ENCODE peak calls at places on chromosomes 2 and 18, in four cellular contexts. One of them, this sample, is unnamed.

GRCh38 chr18:59696311-59697235 is 650 bp downstream of the CCBE1 start:
- DNase-seq in HCT116: no peak
- DNase-seq in GM12878: no peak
- DNase-seq in H1: peak; percentile 70
- DNase-seq in this sample: no peak

GRCh38 chr2:54560146-54560881 is 104.2 kb downstream of the SPTBN1 start:
- DNase-seq in HCT116: no peak
- DNase-seq in GM12878: no peak
- DNase-seq in H1: no peak
- DNase-seq in this sample: peak; percentile 54

GRCh38 chr18:48962857-48963554 is 12.2 kb upstream of the SMAD7 start:
- DNase-seq in HCT116: no peak
- DNase-seq in GM12878: no peak
- DNase-seq in H1: no peak
- DNase-seq in this sample: no peak

GRCh38 chr2:100818606-100819364 is 1.2 kb upstream of the NPAS2 start:
- DNase-seq in HCT116: peak; percentile 10
- DNase-seq in GM12878: no peak
- DNase-seq in H1: peak; percentile 76
- DNase-seq in this sample: no peak

GRCh38 chr2:240551288-240551687 is 6.5 kb downstream of the ANKMY1 start:
- DNase-seq in HCT116: no peak
- DNase-seq in GM12878: no peak
- DNase-seq in H1: no peak
- DNase-seq in this sample: no peak

GRCh38 chr2:226118471-226119429 is 680.9 kb downstream of the IRS1 start:
- DNase-seq in HCT116: peak; percentile 89
- DNase-seq in GM12878: no peak
- DNase-seq in H1: no peak
- DNase-seq in this sample: no peak

GRCh38 chr2:3142961-3143571 is 234.6 kb downstream of the EIPR1 start:
- DNase-seq in HCT116: no peak
- DNase-seq in GM12878: no peak
- DNase-seq in H1: no peak
- DNase-seq in this sample: no peak

GRCh38 chr2:101135412-101136296 is 15.5 kb downstream of the TBC1D8 start:
- DNase-seq in HCT116: no peak
- DNase-seq in GM12878: no peak
- DNase-seq in H1: no peak
- DNase-seq in this sample: no peak

GRCh38 chr2:44652701-44653100 is 288.8 kb upstream of the SIX3 start:
- DNase-seq in HCT116: no peak
- DNase-seq in GM12878: no peak
- DNase-seq in H1: no peak
- DNase-seq in this sample: no peak

GRCh38 chr18:43571078-43571689 is 293.9 kb upstream of the SYT4 start:
- DNase-seq in HCT116: no peak
- DNase-seq in GM12878: no peak
- DNase-seq in H1: peak; percentile 52
- DNase-seq in this sample: peak; percentile 8

GRCh38 chr2:164523726-164524125 is 97.6 kb downstream of the GRB14 start:
- DNase-seq in HCT116: no peak
- DNase-seq in GM12878: no peak
- DNase-seq in H1: no peak
- DNase-seq in this sample: no peak

GRCh38 chr2:148876589-148877402 is 1.8 kb downstream of the KIF5C start:
- DNase-seq in HCT116: no peak
- DNase-seq in GM12878: no peak
- DNase-seq in H1: peak; percentile 82
- DNase-seq in this sample: no peak

GRCh38 chr2:202064206-202064880 is 8.7 kb upstream of the KIAA2012 start:
- DNase-seq in HCT116: no peak
- DNase-seq in GM12878: no peak
- DNase-seq in H1: no peak
- DNase-seq in this sample: no peak

GRCh38 chr2:38610851-38611801 is 8.4 kb upstream of the HNRNPLL start:
- DNase-seq in HCT116: no peak
- DNase-seq in GM12878: peak; percentile 52
- DNase-seq in H1: no peak
- DNase-seq in this sample: no peak

GRCh38 chr2:219459460-219460311 is 25.0 kb downstream of the SPEG start:
- DNase-seq in HCT116: no peak
- DNase-seq in GM12878: no peak
- DNase-seq in H1: peak; percentile 94
- DNase-seq in this sample: peak; percentile 72

GRCh38 chr2:206798009-206798408 is 32.6 kb downstream of the FASTKD2 start:
- DNase-seq in HCT116: no peak
- DNase-seq in GM12878: no peak
- DNase-seq in H1: no peak
- DNase-seq in this sample: no peak

GRCh38 chr2:231682546-231683291 is 25.6 kb upstream of the PTMA start:
- DNase-seq in HCT116: no peak
- DNase-seq in GM12878: no peak
- DNase-seq in H1: no peak
- DNase-seq in this sample: no peak

GRCh38 chr2:37472959-37473358 is 128.5 kb downstream of the QPCT start:
- DNase-seq in HCT116: no peak
- DNase-seq in GM12878: no peak
- DNase-seq in H1: no peak
- DNase-seq in this sample: no peak

GRCh38 chr18:49563130-49563540 is 1.3 kb downstream of the LIPG start:
- DNase-seq in HCT116: peak; percentile 33
- DNase-seq in GM12878: no peak
- DNase-seq in H1: no peak
- DNase-seq in this sample: no peak

GRCh38 chr2:152071077-152071476 is 27.8 kb downstream of the CACNB4 start:
- DNase-seq in HCT116: no peak
- DNase-seq in GM12878: no peak
- DNase-seq in H1: no peak
- DNase-seq in this sample: no peak

GRCh38 chr2:122927217-122927616 is 1097.9 kb upstream of the CNTNAP5 start:
- DNase-seq in HCT116: no peak
- DNase-seq in GM12878: no peak
- DNase-seq in H1: peak; percentile 54
- DNase-seq in this sample: no peak

GRCh38 chr2:215671244-215671643 is 235.4 kb upstream of the FN1 start:
- DNase-seq in HCT116: no peak
- DNase-seq in GM12878: no peak
- DNase-seq in H1: no peak
- DNase-seq in this sample: no peak

GRCh38 chr18:57542126-57542525 is 44.4 kb downstream of the FECH start:
- DNase-seq in HCT116: no peak
- DNase-seq in GM12878: no peak
- DNase-seq in H1: no peak
- DNase-seq in this sample: no peak

GRCh38 chr2:235534608-235535422 is 41.0 kb downstream of the AGAP1 start:
- DNase-seq in HCT116: no peak
- DNase-seq in GM12878: no peak
- DNase-seq in H1: no peak
- DNase-seq in this sample: no peak

GRCh38 chr2:29343830-29344229 is 228.6 kb downstream of the CLIP4 start:
- DNase-seq in HCT116: no peak
- DNase-seq in GM12878: no peak
- DNase-seq in H1: no peak
- DNase-seq in this sample: no peak

GRCh38 chr2:96591054-96591453 is 47.1 kb downstream of the KANSL3 start:
- DNase-seq in HCT116: no peak
- DNase-seq in GM12878: no peak
- DNase-seq in H1: no peak
- DNase-seq in this sample: no peak

GRCh38 chr18:3179430-3180089 is 40.2 kb downstream of the MYOM1 start:
- DNase-seq in HCT116: no peak
- DNase-seq in GM12878: peak; percentile 32
- DNase-seq in H1: no peak
- DNase-seq in this sample: peak; percentile 36

GRCh38 chr18:27656167-27656778 is 471.2 kb upstream of the CHST9 start:
- DNase-seq in HCT116: no peak
- DNase-seq in GM12878: peak; percentile 16
- DNase-seq in H1: no peak
- DNase-seq in this sample: no peak

GRCh38 chr2:224611938-224612337 is 26.8 kb upstream of the CUL3 start:
- DNase-seq in HCT116: no peak
- DNase-seq in GM12878: no peak
- DNase-seq in H1: no peak
- DNase-seq in this sample: no peak

GRCh38 chr18:10681581-10682367 is 155.9 kb downstream of the NAPG start:
- DNase-seq in HCT116: no peak
- DNase-seq in GM12878: no peak
- DNase-seq in H1: no peak
- DNase-seq in this sample: no peak
- TF ChIP-seq EGR1 in HCT116: no peak
- TF ChIP-seq EGR1 in GM12878: no peak
- TF ChIP-seq EGR1 in H1: no peak
- TF ChIP-seq EGR1 in this sample: no peak

GRCh38 chr18:35038029-35038428 is 3.2 kb upstream of the MAPRE2 start:
- DNase-seq in HCT116: no peak
- DNase-seq in GM12878: no peak
- DNase-seq in H1: no peak
- DNase-seq in this sample: no peak

GRCh38 chr18:35040988-35041751 is at the start of gene MAPRE2:
- DNase-seq in HCT116: peak; percentile 85
- DNase-seq in GM12878: peak; percentile 82
- DNase-seq in H1: peak; percentile 99
- DNase-seq in this sample: peak; percentile 99

GRCh38 chr18:35040638-35040987 is 600 bp upstream of the MAPRE2 start:
- DNase-seq in HCT116: no peak
- DNase-seq in GM12878: no peak
- DNase-seq in H1: no peak
- DNase-seq in this sample: no peak

GRCh38 chr18:35039633-35040032 is 1.6 kb upstream of the MAPRE2 start:
- DNase-seq in HCT116: no peak
- DNase-seq in GM12878: no peak
- DNase-seq in H1: no peak
- DNase-seq in this sample: no peak

GRCh38 chr18:35038881-35039491 is 2.2 kb upstream of the MAPRE2 start:
- DNase-seq in HCT116: no peak
- DNase-seq in GM12878: no peak
- DNase-seq in H1: no peak
- DNase-seq in this sample: no peak
- TF ChIP-seq EGR1 in HCT116: no peak
- TF ChIP-seq EGR1 in GM12878: no peak
- TF ChIP-seq EGR1 in H1: no peak
- TF ChIP-seq EGR1 in this sample: no peak

DNA sequence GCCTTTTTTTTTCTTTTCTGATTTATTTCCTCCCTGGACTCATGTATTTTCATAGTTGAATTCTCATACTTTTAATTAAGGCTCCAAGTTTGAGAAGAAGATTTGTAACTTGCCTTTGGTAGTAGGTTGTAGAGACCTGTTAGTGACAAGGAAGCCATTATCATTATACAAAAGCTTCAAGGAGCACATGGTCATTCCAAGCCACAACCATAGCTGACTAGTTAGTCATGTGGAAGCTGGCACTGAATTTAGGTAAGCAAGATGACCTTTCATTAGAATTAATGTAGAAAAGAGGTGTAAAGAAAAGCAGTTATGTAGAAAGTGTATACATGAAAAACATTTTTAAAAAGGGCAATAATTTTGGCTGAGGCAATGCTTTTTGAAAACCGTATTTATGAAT is 89.7 kb downstream of the LRP1B start:
- DNase-seq in HCT116: no peak
- DNase-seq in GM12878: no peak
- DNase-seq in H1: no peak
- DNase-seq in this sample: no peak
- TF ChIP-seq EGR1 in HCT116: no peak
- TF ChIP-seq EGR1 in GM12878: no peak
- TF ChIP-seq EGR1 in H1: no peak
- TF ChIP-seq EGR1 in this sample: no peak

GRCh38 chr2:46770622-46771021 is 145.0 kb downstream of the MCFD2 start:
- DNase-seq in HCT116: no peak
- DNase-seq in GM12878: no peak
- DNase-seq in H1: no peak
- DNase-seq in this sample: no peak
- TF ChIP-seq EGR1 in HCT116: no peak
- TF ChIP-seq EGR1 in GM12878: no peak
- TF ChIP-seq EGR1 in H1: no peak
- TF ChIP-seq EGR1 in this sample: no peak